ENCODE peak calls at places on chromosomes 7 and 10, in nine cellular contexts. One of them, this sample, is unnamed.

GRCh38 chr7:18590744-18591340 is 95.3 kb downstream of the HDAC9 start:
- DNase-seq in EH: peak
- DNase-seq in pons: peak
- DNase-seq in breast epithelium: no peak
- DNase-seq in frontal cortex: no peak
- DNase-seq in brain microvascular endothelial cell: no peak
- DNase-seq in progenitor cell of endocrine pancreas: no peak
- DNase-seq in T1000: no peak
- DNase-seq in activated T-cell treated with anti-CD3 and anti-CD28 coated beads for 1 hour: no peak
- DNase-seq in this sample: no peak

GRCh38 chr10:44024351-44025116 is 360.4 kb downstream of the CXCL12 start:
- DNase-seq in brain microvascular endothelial cell: no peak
- DNase-seq in activated T-cell treated with anti-CD3 and anti-CD28 coated beads for 1 hour: no peak
- DNase-seq in pons: no peak
- DNase-seq in EH: peak
- DNase-seq in breast epithelium: no peak
- DNase-seq in frontal cortex: no peak
- DNase-seq in progenitor cell of endocrine pancreas: no peak
- DNase-seq in T1000: no peak
- DNase-seq in this sample: no peak

GRCh38 chr10:93288679-93289634 is 193.2 kb downstream of the MYOF start:
- DNase-seq in frontal cortex: peak
- DNase-seq in breast epithelium: peak
- DNase-seq in T1000: peak
- DNase-seq in activated T-cell treated with anti-CD3 and anti-CD28 coated beads for 1 hour: peak
- DNase-seq in brain microvascular endothelial cell: peak
- DNase-seq in progenitor cell of endocrine pancreas: peak
- DNase-seq in EH: peak
- DNase-seq in pons: peak
- DNase-seq in this sample: peak

GRCh38 chr7:155589001-155589980 is 42.9 kb upstream of the CNPY1 start:
- DNase-seq in brain microvascular endothelial cell: no peak
- DNase-seq in progenitor cell of endocrine pancreas: no peak
- DNase-seq in breast epithelium: no peak
- DNase-seq in activated T-cell treated with anti-CD3 and anti-CD28 coated beads for 1 hour: no peak
- DNase-seq in frontal cortex: no peak
- DNase-seq in pons: no peak
- DNase-seq in EH: no peak
- DNase-seq in T1000: no peak
- DNase-seq in this sample: no peak

GRCh38 chr7:4179616-4180380 is 502.3 kb upstream of the FOXK1 start:
- DNase-seq in pons: no peak
- DNase-seq in breast epithelium: no peak
- DNase-seq in EH: no peak
- DNase-seq in brain microvascular endothelial cell: no peak
- DNase-seq in progenitor cell of endocrine pancreas: no peak
- DNase-seq in frontal cortex: no peak
- DNase-seq in activated T-cell treated with anti-CD3 and anti-CD28 coated beads for 1 hour: no peak
- DNase-seq in T1000: no peak
- DNase-seq in this sample: peak

GRCh38 chr10:43417950-43418768 is 9.2 kb upstream of the HNRNPF start:
- DNase-seq in brain microvascular endothelial cell: no peak
- DNase-seq in progenitor cell of endocrine pancreas: no peak
- DNase-seq in breast epithelium: no peak
- DNase-seq in EH: no peak
- DNase-seq in frontal cortex: no peak
- DNase-seq in activated T-cell treated with anti-CD3 and anti-CD28 coated beads for 1 hour: no peak
- DNase-seq in pons: peak
- DNase-seq in T1000: no peak
- DNase-seq in this sample: no peak

GRCh38 chr7:17304926-17305325 is 6.5 kb downstream of the AHR start:
- DNase-seq in T1000: peak
- DNase-seq in pons: no peak
- DNase-seq in frontal cortex: no peak
- DNase-seq in breast epithelium: no peak
- DNase-seq in progenitor cell of endocrine pancreas: no peak
- DNase-seq in brain microvascular endothelial cell: peak
- DNase-seq in activated T-cell treated with anti-CD3 and anti-CD28 coated beads for 1 hour: no peak
- DNase-seq in EH: peak
- DNase-seq in this sample: no peak

GRCh38 chr10:108902491-108903250 is 1020.6 kb downstream of the XPNPEP1 start:
- DNase-seq in T1000: no peak
- DNase-seq in brain microvascular endothelial cell: no peak
- DNase-seq in activated T-cell treated with anti-CD3 and anti-CD28 coated beads for 1 hour: no peak
- DNase-seq in frontal cortex: no peak
- DNase-seq in breast epithelium: no peak
- DNase-seq in progenitor cell of endocrine pancreas: no peak
- DNase-seq in pons: no peak
- DNase-seq in EH: no peak
- DNase-seq in this sample: no peak

GRCh38 chr10:79230563-79231249 is 116.6 kb upstream of the PPIF start:
- DNase-seq in pons: no peak
- DNase-seq in brain microvascular endothelial cell: no peak
- DNase-seq in frontal cortex: no peak
- DNase-seq in breast epithelium: no peak
- DNase-seq in T1000: no peak
- DNase-seq in progenitor cell of endocrine pancreas: no peak
- DNase-seq in activated T-cell treated with anti-CD3 and anti-CD28 coated beads for 1 hour: no peak
- DNase-seq in EH: no peak
- DNase-seq in this sample: no peak

GRCh38 chr10:24518411-24518810 is 205.3 kb downstream of the ARHGAP21 start:
- DNase-seq in breast epithelium: no peak
- DNase-seq in activated T-cell treated with anti-CD3 and anti-CD28 coated beads for 1 hour: no peak
- DNase-seq in T1000: no peak
- DNase-seq in progenitor cell of endocrine pancreas: no peak
- DNase-seq in EH: no peak
- DNase-seq in brain microvascular endothelial cell: no peak
- DNase-seq in frontal cortex: no peak
- DNase-seq in pons: no peak
- DNase-seq in this sample: no peak

GRCh38 chr10:74049995-74050394 is 52.1 kb downstream of the VCL start:
- DNase-seq in frontal cortex: no peak
- DNase-seq in T1000: no peak
- DNase-seq in progenitor cell of endocrine pancreas: no peak
- DNase-seq in brain microvascular endothelial cell: no peak
- DNase-seq in breast epithelium: no peak
- DNase-seq in EH: peak
- DNase-seq in activated T-cell treated with anti-CD3 and anti-CD28 coated beads for 1 hour: no peak
- DNase-seq in pons: no peak
- DNase-seq in this sample: no peak

GRCh38 chr10:73641272-73642060 is at the start of gene MYOZ1:
- DNase-seq in brain microvascular endothelial cell: no peak
- DNase-seq in pons: no peak
- DNase-seq in EH: peak
- DNase-seq in activated T-cell treated with anti-CD3 and anti-CD28 coated beads for 1 hour: no peak
- DNase-seq in progenitor cell of endocrine pancreas: no peak
- DNase-seq in breast epithelium: no peak
- DNase-seq in T1000: no peak
- DNase-seq in frontal cortex: no peak
- DNase-seq in this sample: no peak

GRCh38 chr10:112361951-112362770 is 11.8 kb upstream of the ACSL5 start:
- DNase-seq in EH: peak
- DNase-seq in T1000: no peak
- DNase-seq in breast epithelium: peak
- DNase-seq in progenitor cell of endocrine pancreas: no peak
- DNase-seq in activated T-cell treated with anti-CD3 and anti-CD28 coated beads for 1 hour: no peak
- DNase-seq in pons: peak
- DNase-seq in frontal cortex: no peak
- DNase-seq in brain microvascular endothelial cell: no peak
- DNase-seq in this sample: peak

GRCh38 chr10:87712913-87713616 is 53.4 kb downstream of the PAPSS2 start:
- DNase-seq in pons: no peak
- DNase-seq in breast epithelium: no peak
- DNase-seq in frontal cortex: no peak
- DNase-seq in progenitor cell of endocrine pancreas: no peak
- DNase-seq in T1000: no peak
- DNase-seq in brain microvascular endothelial cell: no peak
- DNase-seq in EH: no peak
- DNase-seq in activated T-cell treated with anti-CD3 and anti-CD28 coated beads for 1 hour: no peak
- DNase-seq in this sample: no peak

GRCh38 chr10:76315240-76315639 is 883.8 kb downstream of the LRMDA start:
- DNase-seq in progenitor cell of endocrine pancreas: no peak
- DNase-seq in pons: no peak
- DNase-seq in T1000: no peak
- DNase-seq in brain microvascular endothelial cell: no peak
- DNase-seq in frontal cortex: no peak
- DNase-seq in breast epithelium: no peak
- DNase-seq in activated T-cell treated with anti-CD3 and anti-CD28 coated beads for 1 hour: no peak
- DNase-seq in EH: no peak
- DNase-seq in this sample: no peak

GRCh38 chr7:115276791-115277190 is 354.9 kb downstream of the MDFIC start:
- DNase-seq in T1000: no peak
- DNase-seq in breast epithelium: no peak
- DNase-seq in activated T-cell treated with anti-CD3 and anti-CD28 coated beads for 1 hour: no peak
- DNase-seq in pons: no peak
- DNase-seq in EH: no peak
- DNase-seq in brain microvascular endothelial cell: no peak
- DNase-seq in progenitor cell of endocrine pancreas: no peak
- DNase-seq in frontal cortex: no peak
- DNase-seq in this sample: no peak

GRCh38 chr7:138934861-138935260 is 46.3 kb downstream of the KIAA1549 start:
- DNase-seq in breast epithelium: no peak
- DNase-seq in pons: no peak
- DNase-seq in EH: peak
- DNase-seq in progenitor cell of endocrine pancreas: no peak
- DNase-seq in activated T-cell treated with anti-CD3 and anti-CD28 coated beads for 1 hour: no peak
- DNase-seq in brain microvascular endothelial cell: peak
- DNase-seq in frontal cortex: no peak
- DNase-seq in T1000: no peak
- DNase-seq in this sample: no peak

GRCh38 chr10:121956111-121957061 is 18.6 kb downstream of the NSMCE4A start:
- DNase-seq in EH: peak
- DNase-seq in progenitor cell of endocrine pancreas: no peak
- DNase-seq in brain microvascular endothelial cell: peak
- DNase-seq in frontal cortex: no peak
- DNase-seq in pons: no peak
- DNase-seq in breast epithelium: no peak
- DNase-seq in T1000: peak
- DNase-seq in activated T-cell treated with anti-CD3 and anti-CD28 coated beads for 1 hour: no peak
- DNase-seq in this sample: no peak

GRCh38 chr7:147913239-147913638 is 677.3 kb upstream of the C7orf33 start:
- DNase-seq in activated T-cell treated with anti-CD3 and anti-CD28 coated beads for 1 hour: no peak
- DNase-seq in brain microvascular endothelial cell: no peak
- DNase-seq in T1000: no peak
- DNase-seq in progenitor cell of endocrine pancreas: no peak
- DNase-seq in EH: no peak
- DNase-seq in pons: no peak
- DNase-seq in frontal cortex: no peak
- DNase-seq in breast epithelium: no peak
- DNase-seq in this sample: no peak

GRCh38 chr10:5556576-5556975 is 31.8 kb downstream of the CALML3 start:
- DNase-seq in brain microvascular endothelial cell: no peak
- DNase-seq in progenitor cell of endocrine pancreas: no peak
- DNase-seq in activated T-cell treated with anti-CD3 and anti-CD28 coated beads for 1 hour: no peak
- DNase-seq in EH: no peak
- DNase-seq in T1000: no peak
- DNase-seq in frontal cortex: no peak
- DNase-seq in breast epithelium: no peak
- DNase-seq in pons: no peak
- DNase-seq in this sample: no peak

GRCh38 chr7:15305002-15305600 is 256.7 kb downstream of the AGMO start:
- DNase-seq in activated T-cell treated with anti-CD3 and anti-CD28 coated beads for 1 hour: no peak
- DNase-seq in pons: peak
- DNase-seq in breast epithelium: no peak
- DNase-seq in brain microvascular endothelial cell: peak
- DNase-seq in frontal cortex: no peak
- DNase-seq in EH: peak
- DNase-seq in T1000: peak
- DNase-seq in progenitor cell of endocrine pancreas: peak
- DNase-seq in this sample: peak

GRCh38 chr7:151341357-151342101 is at the start of gene NUB1:
- DNase-seq in frontal cortex: peak
- DNase-seq in brain microvascular endothelial cell: peak
- DNase-seq in activated T-cell treated with anti-CD3 and anti-CD28 coated beads for 1 hour: peak
- DNase-seq in breast epithelium: peak
- DNase-seq in EH: peak
- DNase-seq in progenitor cell of endocrine pancreas: peak
- DNase-seq in pons: peak
- DNase-seq in T1000: peak
- DNase-seq in this sample: peak

GRCh38 chr7:23938937-23939552 is 229.0 kb downstream of the STK31 start:
- DNase-seq in progenitor cell of endocrine pancreas: peak
- DNase-seq in activated T-cell treated with anti-CD3 and anti-CD28 coated beads for 1 hour: no peak
- DNase-seq in brain microvascular endothelial cell: peak
- DNase-seq in T1000: peak
- DNase-seq in pons: peak
- DNase-seq in EH: peak
- DNase-seq in frontal cortex: no peak
- DNase-seq in breast epithelium: no peak
- DNase-seq in this sample: no peak

GRCh38 chr7:134784251-134785049 is 5.0 kb downstream of the CALD1 start:
- DNase-seq in T1000: no peak
- DNase-seq in activated T-cell treated with anti-CD3 and anti-CD28 coated beads for 1 hour: no peak
- DNase-seq in brain microvascular endothelial cell: no peak
- DNase-seq in EH: peak
- DNase-seq in frontal cortex: no peak
- DNase-seq in pons: no peak
- DNase-seq in progenitor cell of endocrine pancreas: no peak
- DNase-seq in breast epithelium: no peak
- DNase-seq in this sample: no peak

GRCh38 chr10:3907514-3907913 is 122.5 kb upstream of the KLF6 start:
- DNase-seq in brain microvascular endothelial cell: peak
- DNase-seq in pons: no peak
- DNase-seq in breast epithelium: no peak
- DNase-seq in T1000: no peak
- DNase-seq in progenitor cell of endocrine pancreas: no peak
- DNase-seq in frontal cortex: no peak
- DNase-seq in EH: peak
- DNase-seq in activated T-cell treated with anti-CD3 and anti-CD28 coated beads for 1 hour: no peak
- DNase-seq in this sample: peak

GRCh38 chr10:106560925-106561640 is 603.4 kb downstream of the SORCS1 start:
- DNase-seq in EH: peak
- DNase-seq in breast epithelium: no peak
- DNase-seq in pons: no peak
- DNase-seq in progenitor cell of endocrine pancreas: no peak
- DNase-seq in activated T-cell treated with anti-CD3 and anti-CD28 coated beads for 1 hour: no peak
- DNase-seq in T1000: peak
- DNase-seq in frontal cortex: no peak
- DNase-seq in brain microvascular endothelial cell: peak
- DNase-seq in this sample: no peak

GRCh38 chr7:153087498-153087897 is 327.9 kb downstream of the ACTR3B start:
- DNase-seq in brain microvascular endothelial cell: no peak
- DNase-seq in activated T-cell treated with anti-CD3 and anti-CD28 coated beads for 1 hour: no peak
- DNase-seq in pons: no peak
- DNase-seq in T1000: no peak
- DNase-seq in frontal cortex: no peak
- DNase-seq in breast epithelium: no peak
- DNase-seq in EH: no peak
- DNase-seq in progenitor cell of endocrine pancreas: no peak
- DNase-seq in this sample: no peak

GRCh38 chr7:6558837-6559236 is 7.6 kb upstream of the GRID2IP start:
- DNase-seq in breast epithelium: no peak
- DNase-seq in frontal cortex: no peak
- DNase-seq in EH: peak
- DNase-seq in progenitor cell of endocrine pancreas: no peak
- DNase-seq in activated T-cell treated with anti-CD3 and anti-CD28 coated beads for 1 hour: no peak
- DNase-seq in pons: peak
- DNase-seq in brain microvascular endothelial cell: peak
- DNase-seq in T1000: no peak
- DNase-seq in this sample: no peak

GRCh38 chr10:27369832-27370231 is 129.2 kb upstream of the ACBD5 start:
- DNase-seq in activated T-cell treated with anti-CD3 and anti-CD28 coated beads for 1 hour: no peak
- DNase-seq in frontal cortex: no peak
- DNase-seq in breast epithelium: no peak
- DNase-seq in T1000: no peak
- DNase-seq in progenitor cell of endocrine pancreas: no peak
- DNase-seq in EH: peak
- DNase-seq in pons: no peak
- DNase-seq in brain microvascular endothelial cell: no peak
- DNase-seq in this sample: no peak

GRCh38 chr10:116840389-116841075 is 8.8 kb upstream of the ENO4 start:
- DNase-seq in progenitor cell of endocrine pancreas: no peak
- DNase-seq in EH: no peak
- DNase-seq in activated T-cell treated with anti-CD3 and anti-CD28 coated beads for 1 hour: no peak
- DNase-seq in T1000: no peak
- DNase-seq in frontal cortex: no peak
- DNase-seq in pons: no peak
- DNase-seq in brain microvascular endothelial cell: no peak
- DNase-seq in breast epithelium: no peak
- DNase-seq in this sample: no peak

GRCh38 chr7:37947138-37947839 is 26.8 kb downstream of the EPDR1 start:
- DNase-seq in breast epithelium: no peak
- DNase-seq in progenitor cell of endocrine pancreas: no peak
- DNase-seq in brain microvascular endothelial cell: no peak
- DNase-seq in pons: no peak
- DNase-seq in frontal cortex: no peak
- DNase-seq in activated T-cell treated with anti-CD3 and anti-CD28 coated beads for 1 hour: no peak
- DNase-seq in T1000: no peak
- DNase-seq in EH: no peak
- DNase-seq in this sample: no peak